ENCODE peak calls at places on chromosomes 13 and 19, in ten cellular contexts. C is right cardiac atrium; F is bronchial epithelial cell; Q is SHP77; O is A172; J is nucleus accumbens; R is globus pallidus; L is CD8-positive, alpha-beta memory T cell; D is activated CD4-positive, alpha-beta T cell treated with anti-CD3 and anti-CD28 coated beads, Interleukin-2, amount 10 ng/mL, durations not matched to agents 7 days and 5 days; T is T-helper 2 cell. X is an unnamed sample.

GRCh38 chr13:77860621-77861020 is 58.0 kb downstream of the EDNRB start:
- DNase-seq in C (no peak), F (peak; percentile 59), Q (no peak), O (peak; percentile 35), J (no peak), R (no peak), L (no peak), D (no peak), T (no peak), X (no peak)

GRCh38 chr19:17686027-17686511 is 2.1 kb downstream of the UNC13A start:
- DNase-seq in C (peak; percentile 35), F (no peak), Q (no peak), O (no peak), J (peak; percentile 25), R (no peak), L (no peak), D (no peak), T (no peak), X (no peak)

GRCh38 chr19:40598121-40598917 is 2.9 kb upstream of the LTBP4 start:
- DNase-seq in C (peak; percentile 86), F (peak; percentile 68), Q (peak; percentile 87), O (peak; percentile 82), J (peak; percentile 54), R (peak; percentile 75), L (peak; percentile 82), D (peak; percentile 84), T (peak; percentile 70), X (peak; percentile 97)

GRCh38 chr13:91031508-91031907 is 316.0 kb upstream of the MIR17HG start:
- DNase-seq in C (no peak), F (no peak), Q (no peak), O (no peak), J (no peak), R (no peak), L (no peak), D (no peak), T (no peak), X (no peak)

GRCh38 chr13:106352850-106353249 is 182.6 kb downstream of the EFNB2 start:
- DNase-seq in C (no peak), F (no peak), Q (no peak), O (no peak), J (no peak), R (no peak), L (no peak), D (no peak), T (no peak), X (no peak)

GRCh38 chr19:29366757-29367156 is 153.8 kb upstream of the UQCRFS1 start:
- DNase-seq in C (no peak), F (no peak), Q (no peak), O (no peak), J (no peak), R (no peak), L (no peak), D (no peak), T (no peak), X (no peak)

GRCh38 chr13:73703606-73704005 is 430.6 kb downstream of the KLF12 start:
- DNase-seq in C (no peak), F (peak; percentile 47), Q (no peak), O (no peak), J (no peak), R (no peak), L (no peak), D (no peak), T (no peak), X (no peak)

GRCh38 chr19:3441986-3442329 is 38.4 kb downstream of the SMIM24 start:
- DNase-seq in C (no peak), F (no peak), Q (no peak), O (no peak), J (no peak), R (no peak), L (no peak), D (no peak), T (no peak), X (no peak)

GRCh38 chr13:79883216-79883615 is 402.3 kb downstream of the NDFIP2 start:
- DNase-seq in C (no peak), F (no peak), Q (no peak), O (no peak), J (no peak), R (no peak), L (no peak), D (no peak), T (no peak), X (no peak)

GRCh38 chr19:18519962-18520847 is 1.7 kb downstream of the ELL start:
- DNase-seq in C (peak; percentile 54), F (peak; percentile 79), Q (peak; percentile 67), O (peak; percentile 84), J (no peak), R (no peak), L (peak; percentile 39), D (peak; percentile 74), T (peak; percentile 78), X (peak; percentile 64)

GRCh38 chr19:23415561-23416191 is 20.4 kb upstream of the ZNF91 start:
- DNase-seq in C (peak; percentile 52), F (peak; percentile 12), Q (no peak), O (peak; percentile 38), J (no peak), R (no peak), L (no peak), D (no peak), T (no peak), X (peak; percentile 58)

GRCh38 chr13:112376050-112376681 is at the start of gene SPACA7:
- DNase-seq in C (no peak), F (no peak), Q (no peak), O (no peak), J (no peak), R (no peak), L (no peak), D (no peak), T (no peak), X (no peak)

GRCh38 chr13:28744091-28744536 is 25.3 kb upstream of the SLC46A3 start:
- DNase-seq in C (peak; percentile 24), F (peak; percentile 28), Q (no peak), O (peak; percentile 76), J (no peak), R (no peak), L (no peak), D (no peak), T (no peak), X (peak; percentile 8)

X was measured in endothelial cell.